ENCODE peak calls at places on chromosomes 3 and 15, in six cellular contexts. O, R, Z, T, C and D are unnamed samples.

GRCh38 chr3:125163739-125164601 is 48.6 kb downstream of the SLC12A8 start:
- DNase-seq in O (no peak), R (peak; percentile 80), Z (no peak), T (peak; percentile 69), C (peak; percentile 54), D (no peak)

GRCh38 chr15:88071141-88071540 is 185.4 kb downstream of the NTRK3 start:
- DNase-seq in O (no peak), R (no peak), Z (no peak), T (no peak), C (no peak), D (no peak)

GRCh38 chr3:182919866-182920357 is 60.4 kb downstream of the DCUN1D1 start:
- DNase-seq in O (no peak), R (no peak), Z (no peak), T (no peak), C (no peak), D (no peak)

GRCh38 chr3:41792806-41793205 is 169.1 kb downstream of the ULK4 start:
- DNase-seq in O (no peak), R (no peak), Z (no peak), T (no peak), C (no peak), D (no peak)

GRCh38 chr15:78341057-78341763 is 1.1 kb downstream of the CRABP1 start:
- DNase-seq in O (no peak), R (peak; percentile 78), Z (no peak), T (peak; percentile 78), C (no peak), D (no peak)

GRCh38 chr15:25182098-25182478 is 227.3 kb downstream of the SNRPN start:
- DNase-seq in O (no peak), R (no peak), Z (peak; percentile 6), T (peak; percentile 3), C (no peak), D (no peak)

GRCh38 chr15:101128696-101129095 is 123.2 kb downstream of the CHSY1 start:
- DNase-seq in O (no peak), R (no peak), Z (no peak), T (no peak), C (no peak), D (no peak)

GRCh38 chr15:69031013-69032001 is 16.8 kb downstream of the NOX5 start:
- DNase-seq in O (peak; percentile 35), R (peak; percentile 86), Z (peak; percentile 51), T (peak; percentile 81), C (peak; percentile 27), D (peak; percentile 75)

GRCh38 chr15:73996939-73997338 is 2.4 kb downstream of the PML start:
- DNase-seq in O (no peak), R (no peak), Z (peak; percentile 32), T (no peak), C (peak; percentile 73), D (no peak)

GRCh38 chr15:60551147-60551780 is 72.3 kb upstream of the ICE2 start:
- DNase-seq in O (no peak), R (no peak), Z (no peak), T (no peak), C (no peak), D (no peak)

GRCh38 chr15:83016906-83017305 is 5.5 kb upstream of the C15orf40 start:
- DNase-seq in O (no peak), R (no peak), Z (no peak), T (no peak), C (no peak), D (no peak)

GRCh38 chr15:48120751-48121150 is at the start of gene SLC24A5:
- DNase-seq in O (no peak), R (no peak), Z (no peak), T (no peak), C (no peak), D (no peak)

GRCh38 chr15:92907880-92908279 is 7.8 kb downstream of the CHD2 start:
- DNase-seq in O (peak; percentile 63), R (no peak), Z (peak; percentile 60), T (no peak), C (peak; percentile 90), D (no peak)

GRCh38 chr3:126442849-126443229 is 32.9 kb downstream of the ZXDC start:
- DNase-seq in O (no peak), R (peak; percentile 22), Z (no peak), T (no peak), C (no peak), D (peak; percentile 53)

GRCh38 chr3:95037927-95038326 is 975.1 kb downstream of the NSUN3 start:
- DNase-seq in O (no peak), R (no peak), Z (no peak), T (no peak), C (no peak), D (no peak)

GRCh38 chr3:167876603-167877325 is 141.2 kb downstream of the SERPINI1 start:
- DNase-seq in O (no peak), R (no peak), Z (no peak), T (no peak), C (peak; percentile 65), D (no peak)

GRCh38 chr3:171404376-171404982 is 55.7 kb downstream of the TNIK start:
- DNase-seq in O (peak; percentile 40), R (no peak), Z (no peak), T (no peak), C (no peak), D (no peak)

GRCh38 chr3:89562373-89562772 is 455.0 kb downstream of the EPHA3 start:
- DNase-seq in O (no peak), R (no peak), Z (no peak), T (no peak), C (peak; percentile 23), D (no peak)

GRCh38 chr3:2741520-2741919 is 368.7 kb downstream of the IL5RA start:
- DNase-seq in O (peak; percentile 2), R (no peak), Z (no peak), T (no peak), C (no peak), D (no peak)

GRCh38 chr15:51371271-51371670 is 29.8 kb downstream of the GLDN start:
- DNase-seq in O (no peak), R (no peak), Z (no peak), T (no peak), C (no peak), D (no peak)

GRCh38 chr3:115784739-115785571 is 161.6 kb downstream of the GAP43 start:
- DNase-seq in O (no peak), R (no peak), Z (no peak), T (no peak), C (peak; percentile 76), D (no peak)

GRCh38 chr15:98954411-98954810 is 53.2 kb downstream of the PGPEP1L start:
- DNase-seq in O (peak; percentile 38), R (no peak), Z (peak; percentile 93), T (no peak), C (peak; percentile 79), D (no peak)

GRCh38 chr15:98953950-98954349 is 53.6 kb downstream of the PGPEP1L start:
- DNase-seq in O (no peak), R (no peak), Z (peak; percentile 32), T (no peak), C (no peak), D (no peak)

GRCh38 chr15:98952381-98952803 is 55.2 kb downstream of the PGPEP1L start:
- DNase-seq in O (peak; percentile 60), R (no peak), Z (no peak), T (no peak), C (no peak), D (no peak)

GRCh38 chr15:98951493-98952320 is 55.9 kb downstream of the PGPEP1L start:
- DNase-seq in O (peak; percentile 84), R (no peak), Z (peak; percentile 80), T (no peak), C (no peak), D (no peak)

GRCh38 chr15:98953000-98953776 is 54.4 kb downstream of the PGPEP1L start:
- DNase-seq in O (no peak), R (no peak), Z (peak; percentile 61), T (no peak), C (no peak), D (no peak)
- TF ChIP-seq CTCF in O (no peak), R (no peak), Z (no peak), T (no peak), C (no peak), D (no peak)

DNA sequence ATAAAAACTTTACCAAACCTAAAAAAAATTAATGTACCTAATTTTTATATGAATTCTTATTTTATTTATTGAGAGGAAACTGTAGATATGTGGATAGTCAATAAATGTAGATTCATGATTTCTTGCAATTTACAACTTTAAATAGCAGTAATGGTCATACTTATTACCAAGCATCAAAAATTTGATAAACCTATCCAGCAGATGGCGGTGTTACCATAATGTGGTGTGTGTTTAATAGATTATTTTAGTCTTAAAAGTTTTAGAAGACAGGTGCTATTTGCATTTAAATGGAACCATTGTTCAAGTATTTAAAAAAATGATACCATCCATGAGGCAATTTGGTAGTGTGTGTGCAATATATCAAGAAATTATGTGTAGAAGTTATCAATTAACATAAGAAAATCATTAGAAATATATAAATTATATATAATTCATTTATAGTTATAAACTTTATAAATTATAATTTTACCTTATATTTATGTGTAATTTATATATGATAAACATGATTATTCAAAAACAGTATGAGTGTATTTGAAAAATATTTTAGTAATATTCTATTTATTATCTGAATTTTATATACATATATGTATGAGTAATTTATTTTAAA is 176.0 kb upstream of the BCHE start:
- DNase-seq in O (peak; percentile 25), R (no peak), Z (no peak), T (no peak), C (peak; percentile 56), D (no peak)
- TF ChIP-seq CTCF in O (no peak), R (peak; percentile 79), Z (peak; percentile 29), T (peak; percentile 33), C (peak; percentile 36), D (peak; percentile 65)

DNA sequence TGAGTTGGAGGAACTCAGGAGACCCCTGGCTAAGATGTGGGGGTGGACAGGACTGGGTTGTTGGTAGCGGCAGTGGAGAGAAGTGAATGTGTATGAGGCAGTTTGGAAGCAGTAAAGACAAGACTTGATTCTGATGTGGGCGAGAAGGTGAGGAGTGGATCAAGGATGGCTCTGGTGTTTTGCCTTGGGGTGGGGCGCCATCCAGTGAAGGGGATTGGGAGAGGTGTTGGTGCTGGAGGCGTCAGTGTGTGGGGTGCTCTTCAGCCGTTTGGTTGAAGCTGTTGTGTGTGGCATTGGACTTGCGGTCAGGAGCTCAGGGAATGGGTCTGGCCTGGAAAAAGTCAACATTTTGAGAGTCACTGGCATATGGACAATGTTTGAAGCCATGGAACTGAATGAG is 13.3 kb downstream of the FAN1 start:
- DNase-seq in O (no peak), R (no peak), Z (no peak), T (no peak), C (no peak), D (no peak)
- TF ChIP-seq CTCF in O (no peak), R (no peak), Z (no peak), T (no peak), C (no peak), D (no peak)

DNA sequence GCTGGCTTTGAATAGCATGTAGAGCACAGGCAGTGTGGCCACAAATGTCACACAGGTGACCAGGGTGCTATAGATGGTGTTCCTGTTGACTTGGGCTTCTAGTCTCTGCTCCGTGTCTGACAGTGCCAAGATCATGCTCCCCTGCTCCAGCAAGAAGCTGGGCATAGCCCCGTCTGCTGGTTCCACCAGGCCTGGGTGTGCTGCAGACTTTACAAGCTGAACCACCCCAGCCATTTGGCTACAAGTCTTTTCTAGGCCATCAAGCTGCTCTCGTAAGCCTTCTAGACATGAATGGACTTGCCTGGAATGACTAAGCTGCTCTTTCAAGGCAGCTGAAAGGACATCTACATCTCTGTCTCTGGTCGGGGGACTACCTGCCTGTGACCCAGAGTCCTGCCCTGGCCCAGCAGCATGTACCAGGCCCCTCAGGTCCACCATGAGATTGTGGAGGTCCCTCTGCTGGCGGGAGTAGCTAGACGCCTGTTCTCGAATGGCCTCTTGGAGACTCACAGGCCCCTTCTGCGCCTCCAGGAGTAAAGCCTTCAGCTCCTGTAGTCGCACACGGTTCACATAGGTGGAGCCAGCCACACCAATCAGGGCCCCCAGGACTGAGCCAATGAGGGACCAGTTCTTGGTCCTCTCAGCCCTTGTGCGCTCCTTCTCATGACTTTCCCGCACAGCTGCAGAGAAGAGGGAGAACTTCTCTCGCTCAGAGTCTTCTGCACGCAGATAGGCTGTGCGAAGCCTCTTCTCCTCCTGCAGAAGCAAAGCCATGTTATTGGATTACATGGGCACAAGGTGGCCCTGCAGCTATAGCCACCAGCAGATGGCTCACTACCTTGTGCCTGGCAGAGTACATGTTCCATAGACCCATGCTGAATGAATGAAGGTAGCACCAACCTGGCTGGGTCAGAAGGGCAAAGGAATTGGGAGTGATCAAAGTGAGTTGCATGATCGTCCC is 2.8 kb upstream of the PLXNB1 start:
- DNase-seq in O (no peak), R (peak; percentile 94), Z (no peak), T (peak; percentile 75), C (no peak), D (peak; percentile 74)
- TF ChIP-seq CTCF in O (no peak), R (peak; percentile 55), Z (no peak), T (no peak), C (peak; percentile 19), D (peak; percentile 25)